ENCODE peak calls at places on chromosome 22, in four cellular contexts. One of them, this sample, is unnamed.

GRCh38 chr22:46415816-46416536 is 80.5 kb downstream of the TRMU start:
- DNase-seq in fibroblast of mammary gland: peak; percentile 12
- DNase-seq in GM23338: no peak
- DNase-seq in AG09309: no peak
- DNase-seq in this sample: peak; percentile 72

GRCh38 chr22:27835446-27835845 is 33.9 kb upstream of the MN1 start:
- DNase-seq in AG09309: no peak
- DNase-seq in GM23338: no peak
- DNase-seq in fibroblast of mammary gland: no peak
- DNase-seq in this sample: peak; percentile 25

GRCh38 chr22:46030241-46030880 is 53.4 kb upstream of the WNT7B start:
- DNase-seq in fibroblast of mammary gland: no peak
- DNase-seq in GM23338: no peak
- DNase-seq in AG09309: no peak
- DNase-seq in this sample: no peak

GRCh38 chr22:43385770-43386641 is 25.8 kb upstream of the MPPED1 start:
- DNase-seq in GM23338: peak; percentile 88
- DNase-seq in AG09309: no peak
- DNase-seq in fibroblast of mammary gland: peak; percentile 63
- DNase-seq in this sample: peak; percentile 66

GRCh38 chr22:22855617-22856308 is 31.9 kb upstream of the IGLL5 start:
- DNase-seq in fibroblast of mammary gland: peak; percentile 10
- DNase-seq in GM23338: peak; percentile 75
- DNase-seq in AG09309: no peak
- DNase-seq in this sample: no peak

GRCh38 chr22:46604306-46604690 is 15.9 kb upstream of the GRAMD4 start:
- DNase-seq in fibroblast of mammary gland: no peak
- DNase-seq in AG09309: no peak
- DNase-seq in GM23338: no peak
- DNase-seq in this sample: no peak

GRCh38 chr22:25062378-25063095 is 110.0 kb downstream of the KIAA1671 start:
- DNase-seq in fibroblast of mammary gland: no peak
- DNase-seq in AG09309: no peak
- DNase-seq in GM23338: no peak
- DNase-seq in this sample: no peak

GRCh38 chr22:28560005-28560742 is 119.5 kb downstream of the TTC28 start:
- DNase-seq in AG09309: peak; percentile 14
- DNase-seq in fibroblast of mammary gland: peak; percentile 75
- DNase-seq in GM23338: no peak
- DNase-seq in this sample: peak; percentile 12

GRCh38 chr22:46107089-46107664 is 43.1 kb upstream of the PPARA start:
- DNase-seq in fibroblast of mammary gland: peak; percentile 37
- DNase-seq in AG09309: no peak
- DNase-seq in GM23338: no peak
- DNase-seq in this sample: no peak

GRCh38 chr22:50146440-50147228 is 23.9 kb upstream of the PANX2 start:
- DNase-seq in fibroblast of mammary gland: peak; percentile 83
- DNase-seq in AG09309: peak; percentile 24
- DNase-seq in GM23338: no peak
- DNase-seq in this sample: peak; percentile 53

GRCh38 chr22:50252081-50253045 is 1.3 kb upstream of the HDAC10 start:
- DNase-seq in AG09309: no peak
- DNase-seq in fibroblast of mammary gland: peak; percentile 59
- DNase-seq in GM23338: peak; percentile 87
- DNase-seq in this sample: peak; percentile 50

GRCh38 chr22:28911777-28912669 is 28.7 kb downstream of the ZNRF3 start:
- DNase-seq in AG09309: no peak
- DNase-seq in fibroblast of mammary gland: peak; percentile 27
- DNase-seq in GM23338: no peak
- DNase-seq in this sample: no peak

GRCh38 chr22:45903355-45904149 is 73.4 kb downstream of the WNT7B start:
- DNase-seq in AG09309: peak; percentile 17
- DNase-seq in GM23338: no peak
- DNase-seq in fibroblast of mammary gland: peak; percentile 48
- DNase-seq in this sample: peak; percentile 82

GRCh38 chr22:35625763-35626162 is 8.6 kb upstream of the MB start:
- DNase-seq in fibroblast of mammary gland: no peak
- DNase-seq in AG09309: no peak
- DNase-seq in GM23338: no peak
- DNase-seq in this sample: no peak

GRCh38 chr22:46453006-46453828 is 84.2 kb downstream of the CELSR1 start:
- DNase-seq in fibroblast of mammary gland: no peak
- DNase-seq in AG09309: no peak
- DNase-seq in GM23338: no peak
- DNase-seq in this sample: no peak

GRCh38 chr22:31647516-31647915 is 14.5 kb downstream of the PISD start:
- DNase-seq in AG09309: peak; percentile 85
- DNase-seq in GM23338: no peak
- DNase-seq in fibroblast of mammary gland: peak; percentile 90
- DNase-seq in this sample: peak; percentile 76

GRCh38 chr22:45468872-45469572 is 33.7 kb upstream of the FBLN1 start:
- DNase-seq in fibroblast of mammary gland: peak; percentile 91
- DNase-seq in GM23338: no peak
- DNase-seq in AG09309: no peak
- DNase-seq in this sample: peak; percentile 70

GRCh38 chr22:46613606-46613997 is 6.6 kb upstream of the GRAMD4 start:
- DNase-seq in fibroblast of mammary gland: peak; percentile 19
- DNase-seq in AG09309: no peak
- DNase-seq in GM23338: no peak
- DNase-seq in this sample: no peak

GRCh38 chr22:46902998-46903916 is 140.8 kb downstream of the TBC1D22A start:
- DNase-seq in AG09309: no peak
- DNase-seq in fibroblast of mammary gland: no peak
- DNase-seq in GM23338: peak; percentile 74
- DNase-seq in this sample: no peak

GRCh38 chr22:27654536-27655445 is 146.8 kb downstream of the MN1 start:
- DNase-seq in GM23338: peak; percentile 85
- DNase-seq in AG09309: no peak
- DNase-seq in fibroblast of mammary gland: no peak
- DNase-seq in this sample: no peak

GRCh38 chr22:22681221-22681739 is 36.9 kb downstream of the GGTLC2 start:
- DNase-seq in GM23338: no peak
- DNase-seq in fibroblast of mammary gland: peak; percentile 33
- DNase-seq in AG09309: no peak
- DNase-seq in this sample: no peak

GRCh38 chr22:22060200-22061084 is 77.9 kb upstream of the TOP3B start:
- DNase-seq in AG09309: no peak
- DNase-seq in fibroblast of mammary gland: peak; percentile 28
- DNase-seq in GM23338: peak; percentile 88
- DNase-seq in this sample: peak; percentile 6

GRCh38 chr22:25475554-25476022 is 88.9 kb upstream of the GRK3 start:
- DNase-seq in AG09309: no peak
- DNase-seq in fibroblast of mammary gland: peak; percentile 27
- DNase-seq in GM23338: peak; percentile 27
- DNase-seq in this sample: peak; percentile 80

GRCh38 chr22:21641417-21641794 is 696 bp upstream of the SDF2L1 start:
- DNase-seq in GM23338: peak; percentile 68
- DNase-seq in fibroblast of mammary gland: peak; percentile 58
- DNase-seq in AG09309: no peak
- DNase-seq in this sample: peak; percentile 51

GRCh38 chr22:36852056-36852973 is 8.5 kb upstream of the NCF4 start:
- DNase-seq in GM23338: no peak
- DNase-seq in fibroblast of mammary gland: no peak
- DNase-seq in AG09309: no peak
- DNase-seq in this sample: no peak

GRCh38 chr22:50325444-50326224 is 1.2 kb downstream of the DENND6B start:
- DNase-seq in GM23338: no peak
- DNase-seq in AG09309: no peak
- DNase-seq in fibroblast of mammary gland: no peak
- DNase-seq in this sample: no peak

GRCh38 chr22:46057762-46058420 is 80.9 kb upstream of the WNT7B start:
- DNase-seq in GM23338: no peak
- DNase-seq in fibroblast of mammary gland: peak; percentile 83
- DNase-seq in AG09309: no peak
- DNase-seq in this sample: peak; percentile 65

GRCh38 chr22:30212363-30212995 is 34.1 kb downstream of the LIF start:
- DNase-seq in GM23338: no peak
- DNase-seq in fibroblast of mammary gland: peak; percentile 98
- DNase-seq in AG09309: peak; percentile 71
- DNase-seq in this sample: peak; percentile 94
- TF ChIP-seq CTCF in GM23338: no peak
- TF ChIP-seq CTCF in fibroblast of mammary gland: no peak
- TF ChIP-seq CTCF in AG09309: peak; percentile 17
- TF ChIP-seq CTCF in this sample: peak; percentile 27

DNA sequence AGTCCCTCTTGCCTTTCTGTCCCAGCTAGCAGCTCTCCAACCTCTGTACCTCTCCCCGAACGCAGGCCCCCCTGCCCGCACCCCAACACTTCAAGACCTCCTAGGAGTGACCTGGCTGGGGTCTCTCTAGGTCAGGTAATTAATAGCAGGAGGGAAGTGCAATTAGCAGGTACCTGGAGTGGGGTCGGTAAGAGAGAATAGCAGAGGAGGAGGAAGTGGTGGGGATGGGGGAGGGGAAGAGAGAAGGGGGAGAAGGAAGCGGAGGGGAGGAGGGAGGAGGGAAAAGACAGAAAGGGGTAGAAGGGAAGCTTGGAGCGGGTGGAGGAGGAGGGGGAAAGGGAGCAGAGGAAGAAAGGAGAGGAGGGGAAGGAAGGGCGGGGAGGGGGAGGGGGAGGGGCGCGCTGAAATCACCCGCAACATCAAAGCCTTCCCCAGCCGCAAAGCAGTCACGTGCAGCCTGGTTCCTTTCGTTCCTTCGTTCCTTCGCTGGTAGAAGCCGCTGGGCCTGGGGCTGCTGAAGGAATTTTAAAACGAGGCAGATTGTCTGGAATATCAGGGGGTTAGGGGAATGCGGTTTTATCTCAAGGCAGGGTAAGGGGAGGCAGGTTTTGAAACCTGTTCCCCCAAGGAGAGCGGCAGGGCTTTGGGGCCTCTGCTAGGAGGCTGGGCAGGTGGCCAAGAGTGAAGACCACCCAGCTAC is 29.3 kb upstream of the TCF20 start:
- DNase-seq in fibroblast of mammary gland: no peak
- DNase-seq in AG09309: no peak
- DNase-seq in GM23338: peak; percentile 84
- DNase-seq in this sample: no peak
- H3K4me3 ChIP-seq in fibroblast of mammary gland: no peak overlapping the region
- H3K4me3 ChIP-seq in AG09309: no peak overlapping the region
- H3K4me3 ChIP-seq in GM23338: peak overlapping the region; percentile 53
- H3K4me3 ChIP-seq in this sample: no peak overlapping the region

GRCh38 chr22:20526305-20526627 is 18.9 kb downstream of the MED15 start:
- DNase-seq in fibroblast of mammary gland: no peak
- DNase-seq in AG09309: no peak
- DNase-seq in GM23338: no peak
- DNase-seq in this sample: no peak
- TF ChIP-seq CTCF in fibroblast of mammary gland: no peak
- TF ChIP-seq CTCF in AG09309: no peak
- TF ChIP-seq CTCF in GM23338: no peak
- TF ChIP-seq CTCF in this sample: no peak

DNA sequence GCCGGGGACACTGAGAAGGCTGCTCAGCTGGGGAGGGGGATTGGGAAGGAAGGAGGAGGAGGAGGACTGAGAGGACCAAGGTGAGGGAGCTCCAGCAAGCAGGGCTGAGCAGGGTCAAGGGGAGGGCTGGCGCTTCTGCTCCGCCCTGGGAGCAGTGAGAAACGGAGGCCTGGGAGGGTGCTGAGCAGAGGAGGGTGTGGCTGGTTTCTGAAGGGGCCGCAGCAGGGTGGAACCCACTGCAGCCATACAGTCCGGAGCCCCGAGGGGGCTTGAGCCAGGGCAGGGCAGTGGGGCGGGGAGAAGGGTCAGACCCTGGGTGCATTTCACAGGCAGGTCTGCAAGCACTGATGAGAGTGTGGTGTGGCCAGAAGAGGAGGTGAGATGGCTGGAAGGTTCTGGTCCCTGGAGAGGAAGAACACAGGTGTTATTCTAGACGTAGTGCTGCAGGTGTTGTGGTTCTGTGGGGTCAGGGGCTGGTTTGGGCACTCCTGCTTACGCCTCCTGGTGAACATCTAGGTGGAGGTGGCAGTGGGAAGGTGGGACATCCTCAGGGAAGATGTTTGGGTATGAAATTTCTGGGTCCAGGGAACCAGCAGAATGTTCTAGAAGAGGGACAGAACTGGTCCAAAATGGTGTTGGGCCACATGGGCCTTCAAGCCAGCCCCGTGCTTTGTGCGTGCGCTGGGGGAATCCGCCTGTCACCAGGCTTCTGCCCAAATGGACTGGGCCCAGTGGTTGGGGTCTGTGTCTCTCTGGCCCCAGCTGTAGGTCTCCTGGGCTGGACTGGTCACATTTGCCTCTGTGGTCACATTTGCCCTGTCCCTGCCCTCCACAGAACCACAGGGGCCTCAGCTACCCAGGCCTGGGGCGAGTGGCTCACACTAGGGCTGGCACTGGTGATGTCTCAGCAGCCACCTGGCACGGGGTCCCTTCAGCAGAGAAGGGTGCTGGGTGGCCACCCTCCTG is 714.7 kb downstream of the BRD1 start:
- DNase-seq in AG09309: no peak
- DNase-seq in GM23338: no peak
- DNase-seq in fibroblast of mammary gland: no peak
- DNase-seq in this sample: no peak
- H3K4me3 ChIP-seq in AG09309: no peak overlapping the region
- H3K4me3 ChIP-seq in GM23338: no peak overlapping the region
- H3K4me3 ChIP-seq in fibroblast of mammary gland: no peak overlapping the region
- H3K4me3 ChIP-seq in this sample: no peak overlapping the region

DNA sequence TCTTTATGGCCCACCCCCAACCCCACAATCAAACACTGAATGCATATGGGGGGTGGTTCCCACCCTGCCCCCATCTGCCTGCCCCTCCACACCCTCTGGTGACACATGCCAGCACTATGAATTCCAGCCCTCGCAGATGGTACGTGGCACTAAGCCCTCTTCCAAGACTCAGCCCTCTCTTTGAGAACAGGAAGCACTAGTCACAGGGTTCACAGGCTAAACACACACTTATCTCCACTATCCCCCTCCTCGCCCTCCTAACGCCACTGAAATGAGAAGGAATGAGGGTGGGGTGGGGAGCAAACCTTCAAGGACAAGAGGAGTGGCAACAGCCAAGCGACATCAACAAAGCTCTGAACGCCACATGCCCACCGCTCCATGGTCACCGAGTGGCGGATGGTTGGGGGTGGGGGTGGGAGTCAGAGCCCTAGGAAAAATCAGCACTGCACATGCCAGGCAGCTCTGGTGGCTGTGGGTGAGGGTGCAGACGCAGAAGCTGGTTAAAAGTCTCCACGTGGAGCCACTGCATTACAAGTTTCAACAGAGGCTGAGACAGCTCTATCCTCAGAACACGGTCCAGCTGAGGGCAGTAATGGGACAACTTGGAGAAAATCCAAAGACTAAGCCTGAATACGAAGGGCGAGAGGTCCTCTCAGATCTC is 33.6 kb downstream of the TMEM184B start:
- DNase-seq in AG09309: peak; percentile 91
- DNase-seq in fibroblast of mammary gland: peak; percentile 95
- DNase-seq in GM23338: no peak
- DNase-seq in this sample: peak; percentile 83
- TF ChIP-seq CTCF in AG09309: peak; percentile 25
- TF ChIP-seq CTCF in fibroblast of mammary gland: peak; percentile 9
- TF ChIP-seq CTCF in GM23338: no peak
- TF ChIP-seq CTCF in this sample: peak; percentile 28

GRCh38 chr22:18947905-18948304 is 11.8 kb upstream of the PRODH start:
- DNase-seq in AG09309: no peak
- DNase-seq in fibroblast of mammary gland: no peak
- DNase-seq in GM23338: no peak
- DNase-seq in this sample: no peak
- H3K4me3 ChIP-seq in AG09309: no peak overlapping the region
- H3K4me3 ChIP-seq in fibroblast of mammary gland: no peak overlapping the region
- H3K4me3 ChIP-seq in GM23338: peak overlapping the region; percentile 20
- H3K4me3 ChIP-seq in this sample: no peak overlapping the region

GRCh38 chr22:39543095-39543494 is 10.5 kb upstream of the RPS19BP1 start:
- DNase-seq in fibroblast of mammary gland: peak; percentile 48
- DNase-seq in AG09309: no peak
- DNase-seq in GM23338: peak; percentile 87
- DNase-seq in this sample: no peak
- TF ChIP-seq CTCF in fibroblast of mammary gland: peak; percentile 45
- TF ChIP-seq CTCF in AG09309: peak; percentile 45
- TF ChIP-seq CTCF in GM23338: peak; percentile 86
- TF ChIP-seq CTCF in this sample: peak; percentile 64